ENCODE peak calls at places on chromosomes 7 and 10, in ten cellular contexts. P, U, L, S, G, Z, F, C, Y and M are unnamed samples.

GRCh38 chr10:32005050-32005449 is 51.2 kb downstream of the KIF5B start:
- DNase-seq in C (peak), U (peak), Z (peak), P (no peak), Y (peak), G (peak), S (no peak), L (no peak), F (peak), M (peak)

GRCh38 chr10:104291439-104291951 is 22.5 kb downstream of the GSTO2 start:
- DNase-seq in G (peak), U (peak), C (peak), S (peak), Z (no peak), F (peak), P (peak), L (peak), Y (peak), M (peak)

GRCh38 chr10:132478341-132479023 is 59.1 kb upstream of the INPP5A start:
- DNase-seq in U (no peak), L (no peak), P (no peak), F (no peak), Y (no peak), S (no peak), C (no peak), Z (no peak), G (no peak), M (no peak)

GRCh38 chr10:70683601-70684329 is 11.5 kb downstream of the ADAMTS14 start:
- DNase-seq in L (no peak), G (no peak), Z (no peak), F (no peak), P (no peak), C (no peak), Y (no peak), S (no peak), U (no peak), M (no peak)

GRCh38 chr7:139993592-139993991 is 69.2 kb downstream of the PARP12 start:
- DNase-seq in P (no peak), U (no peak), Z (no peak), S (no peak), C (no peak), G (no peak), L (no peak), F (no peak), Y (no peak), M (no peak)

GRCh38 chr7:132882714-132883428 is 199.0 kb downstream of the CHCHD3 start:
- DNase-seq in F (no peak), Y (no peak), S (no peak), C (no peak), U (no peak), P (no peak), Z (no peak), L (no peak), G (no peak), M (no peak)

GRCh38 chr10:68560201-68560915 is at the start of gene TET1:
- DNase-seq in Z (no peak), S (no peak), L (no peak), Y (peak), P (peak), F (peak), G (no peak), C (peak), U (peak), M (peak)

GRCh38 chr7:77888998-77889397 is 90.4 kb downstream of the PHTF2 start:
- DNase-seq in L (no peak), G (no peak), P (no peak), U (no peak), F (no peak), Y (no peak), Z (no peak), C (no peak), S (no peak), M (no peak)

GRCh38 chr10:110209926-110210662 is 2.7 kb downstream of the MXI1 start:
- DNase-seq in Y (peak), G (peak), F (peak), S (no peak), P (no peak), Z (no peak), C (no peak), L (peak), U (peak), M (peak)

GRCh38 chr7:157347217-157347904 is 10.6 kb downstream of the DNAJB6 start:
- DNase-seq in U (peak), P (no peak), L (no peak), F (peak), G (peak), Z (no peak), S (no peak), Y (no peak), C (peak), M (peak)

GRCh38 chr7:66296-66695 is 126.1 kb upstream of the FAM20C start:
- DNase-seq in Y (no peak), C (no peak), S (no peak), U (no peak), L (no peak), Z (no peak), G (no peak), F (no peak), P (no peak), M (no peak)

GRCh38 chr10:69089638-69090599 is 2.0 kb downstream of the SRGN start:
- DNase-seq in Z (no peak), Y (no peak), G (no peak), F (peak), L (peak), S (peak), P (no peak), C (peak), U (no peak), M (peak)

GRCh38 chr7:24979470-24979862 is 512 bp downstream of the OSBPL3 start:
- DNase-seq in P (peak), C (peak), L (peak), S (peak), Z (no peak), U (peak), Y (peak), G (peak), F (peak), M (peak)

GRCh38 chr10:17516376-17516775 is 62.0 kb upstream of the ST8SIA6 start:
- DNase-seq in P (no peak), F (peak), G (no peak), U (peak), Y (no peak), Z (no peak), S (no peak), L (no peak), C (no peak), M (no peak)

GRCh38 chr10:72694476-72695369 is 2.8 kb downstream of the MCU start:
- DNase-seq in L (no peak), C (peak), U (peak), P (no peak), S (no peak), F (peak), Z (no peak), Y (peak), G (peak), M (peak)

GRCh38 chr7:5590596-5591546 is 167.2 kb upstream of the TNRC18 start:
- DNase-seq in U (no peak), Z (no peak), P (no peak), F (peak), Y (no peak), S (no peak), G (no peak), L (no peak), C (no peak), M (no peak)

GRCh38 chr7:23852135-23852534 is 142.1 kb downstream of the STK31 start:
- DNase-seq in G (no peak), F (peak), S (no peak), Y (no peak), L (no peak), C (no peak), P (no peak), Z (no peak), U (no peak), M (no peak)

GRCh38 chr10:116084166-116084565 is 188.8 kb downstream of the GFRA1 start:
- DNase-seq in G (no peak), P (no peak), C (peak), Z (no peak), Y (no peak), S (no peak), L (no peak), U (peak), F (no peak), M (no peak)

GRCh38 chr7:105003275-105003674 is 10.7 kb upstream of the KMT2E start:
- DNase-seq in F (peak), C (peak), S (peak), G (no peak), P (no peak), U (peak), Y (no peak), Z (no peak), L (no peak), M (peak)

GRCh38 chr10:14325325-14325955 is 5.3 kb downstream of the FRMD4A start:
- DNase-seq in P (no peak), S (peak), Y (peak), F (peak), L (peak), C (peak), G (no peak), Z (no peak), U (peak), M (peak)

GRCh38 chr10:80100861-80101695 is 22.6 kb downstream of the TMEM254 start:
- DNase-seq in U (no peak), Y (no peak), F (no peak), L (no peak), P (no peak), S (no peak), G (peak), C (no peak), Z (no peak), M (no peak)

GRCh38 chr10:80194373-80195045 is 10.8 kb downstream of the ANXA11 start:
- DNase-seq in Y (no peak), U (no peak), C (no peak), L (no peak), F (no peak), G (no peak), Z (no peak), P (no peak), S (no peak), M (no peak)

GRCh38 chr7:110170762-110171161 is 920.2 kb upstream of the LRRN3 start:
- DNase-seq in F (no peak), S (no peak), Z (no peak), C (peak), P (no peak), G (no peak), L (no peak), U (no peak), Y (no peak), M (no peak)

GRCh38 chr10:35058134-35058533 is 32.0 kb downstream of the CUL2 start:
- DNase-seq in F (peak), L (no peak), G (peak), Z (peak), C (peak), U (peak), P (no peak), S (no peak), Y (no peak), M (peak)

GRCh38 chr10:71836594-71836970 is 14.5 kb downstream of the PSAP start:
- DNase-seq in U (no peak), S (no peak), G (no peak), L (no peak), F (peak), C (peak), Z (no peak), Y (no peak), P (no peak), M (no peak)

GRCh38 chr10:79127151-79127961 is 58.6 kb downstream of the ZMIZ1 start:
- DNase-seq in S (no peak), P (no peak), U (peak), F (peak), Y (no peak), L (no peak), C (peak), G (peak), Z (no peak), M (peak)

GRCh38 chr7:99898836-99899235 is 20.5 kb downstream of the TRIM4 start:
- DNase-seq in S (no peak), Y (no peak), G (no peak), C (no peak), Z (no peak), U (no peak), F (no peak), L (no peak), P (no peak), M (no peak)

GRCh38 chr7:136144182-136144581 is 167.0 kb upstream of the MTPN start:
- DNase-seq in U (no peak), C (no peak), F (no peak), Y (no peak), S (no peak), L (no peak), G (no peak), P (no peak), Z (no peak), M (no peak)

GRCh38 chr7:85423209-85423895 is 236.5 kb upstream of the SEMA3D start:
- DNase-seq in Z (no peak), C (no peak), L (no peak), P (no peak), G (no peak), F (no peak), U (no peak), Y (no peak), S (no peak), M (no peak)

GRCh38 chr10:34816067-34817002 is 1.2 kb upstream of the PARD3 start:
- DNase-seq in Y (peak), G (no peak), U (peak), Z (no peak), P (no peak), F (peak), C (no peak), S (no peak), L (no peak), M (peak)

GRCh38 chr7:129213828-129214227 is 11.0 kb upstream of the AHCYL2 start:
- DNase-seq in L (no peak), U (no peak), Z (no peak), P (peak), G (no peak), Y (no peak), F (peak), C (no peak), S (no peak), M (no peak)